ENCODE peak calls at places on chromosome 10, in nine cellular contexts. O, I, S, D, H, T, E, J and Y are unnamed samples.

GRCh38 chr10:87915406-87915805 is 52.0 kb downstream of the PTEN start:
- DNase-seq in O (no peak), I (no peak), S (no peak), D (no peak), H (peak), T (no peak), E (no peak), J (no peak), Y (no peak)

GRCh38 chr10:96225119-96225518 is 46.2 kb downstream of the BLNK start:
- DNase-seq in O (no peak), I (no peak), S (no peak), D (peak), H (no peak), T (no peak), E (no peak), J (no peak), Y (no peak)

GRCh38 chr10:127196227-127196954 is at the start of gene INSYN2A:
- DNase-seq in O (no peak), I (peak), S (no peak), D (peak), H (peak), T (no peak), E (no peak), J (no peak), Y (peak)

GRCh38 chr10:78408671-78409472 is 375.2 kb downstream of the RPS24 start:
- DNase-seq in O (no peak), I (peak), S (no peak), D (peak), H (peak), T (peak), E (no peak), J (no peak), Y (no peak)

GRCh38 chr10:119803264-119803663 is 69.4 kb downstream of the MCMBP start:
- DNase-seq in O (no peak), I (no peak), S (no peak), D (no peak), H (no peak), T (no peak), E (no peak), J (peak), Y (no peak)

GRCh38 chr10:64523065-64523759 is 1002.0 kb downstream of the REEP3 start:
- DNase-seq in O (no peak), I (no peak), S (no peak), D (no peak), H (no peak), T (no peak), E (no peak), J (no peak), Y (no peak)

GRCh38 chr10:58264780-58265179 is 2.9 kb downstream of the IPMK start:
- DNase-seq in O (no peak), I (no peak), S (no peak), D (no peak), H (no peak), T (no peak), E (no peak), J (no peak), Y (no peak)

GRCh38 chr10:79146611-79147130 is 77.9 kb downstream of the ZMIZ1 start:
- DNase-seq in O (no peak), I (peak), S (peak), D (peak), H (no peak), T (peak), E (no peak), J (no peak), Y (no peak)

GRCh38 chr10:12480440-12480839 is 131.1 kb downstream of the CAMK1D start:
- DNase-seq in O (no peak), I (no peak), S (no peak), D (no peak), H (no peak), T (no peak), E (no peak), J (no peak), Y (no peak)

GRCh38 chr10:127300868-127301321 is 104.5 kb upstream of the INSYN2A start:
- DNase-seq in O (no peak), I (peak), S (no peak), D (no peak), H (no peak), T (no peak), E (no peak), J (no peak), Y (peak)

GRCh38 chr10:60422809-60423208 is 33.1 kb upstream of the ANK3 start:
- DNase-seq in O (no peak), I (no peak), S (no peak), D (no peak), H (no peak), T (no peak), E (no peak), J (no peak), Y (no peak)

GRCh38 chr10:47400786-47401185 is 16.7 kb upstream of the ZNF488 start:
- DNase-seq in O (no peak), I (no peak), S (no peak), D (no peak), H (no peak), T (no peak), E (no peak), J (no peak), Y (no peak)

GRCh38 chr10:131762789-131763696 is 137.8 kb upstream of the PPP2R2D start:
- DNase-seq in O (no peak), I (no peak), S (no peak), D (no peak), H (no peak), T (no peak), E (no peak), J (no peak), Y (no peak)

GRCh38 chr10:15200626-15201025 is 32.1 kb upstream of the NMT2 start:
- DNase-seq in O (no peak), I (no peak), S (no peak), D (no peak), H (no peak), T (no peak), E (no peak), J (peak), Y (peak)

GRCh38 chr10:123274513-123275182 is 120.4 kb downstream of the BUB3 start:
- DNase-seq in O (no peak), I (no peak), S (no peak), D (no peak), H (peak), T (no peak), E (no peak), J (no peak), Y (no peak)

GRCh38 chr10:122939819-122940543 is 14.0 kb downstream of the C10orf88 start:
- DNase-seq in O (peak), I (no peak), S (no peak), D (no peak), H (no peak), T (no peak), E (no peak), J (peak), Y (no peak)

GRCh38 chr10:27446091-27446918 is 57.8 kb upstream of the RAB18 start:
- DNase-seq in O (peak), I (no peak), S (no peak), D (no peak), H (no peak), T (no peak), E (no peak), J (peak), Y (no peak)

GRCh38 chr10:70549962-70550845 is 52.3 kb downstream of the PRF1 start:
- DNase-seq in O (no peak), I (peak), S (peak), D (peak), H (peak), T (peak), E (peak), J (no peak), Y (peak)

GRCh38 chr10:97243836-97244235 is 48.6 kb downstream of the ARHGAP19 start:
- DNase-seq in O (no peak), I (no peak), S (no peak), D (no peak), H (no peak), T (no peak), E (no peak), J (no peak), Y (no peak)

GRCh38 chr10:43221419-43222293 is 45.2 kb downstream of the RASGEF1A start:
- DNase-seq in O (no peak), I (peak), S (peak), D (peak), H (peak), T (no peak), E (no peak), J (no peak), Y (no peak)

GRCh38 chr10:119466655-119467054 is 75.9 kb downstream of the RGS10 start:
- DNase-seq in O (no peak), I (no peak), S (peak), D (no peak), H (no peak), T (no peak), E (no peak), J (no peak), Y (peak)

GRCh38 chr10:80253266-80253962 is 36.0 kb downstream of the MAT1A start:
- DNase-seq in O (no peak), I (no peak), S (no peak), D (no peak), H (no peak), T (no peak), E (no peak), J (no peak), Y (no peak)

GRCh38 chr10:128568491-128568890 is 442.3 kb upstream of the MKI67 start:
- DNase-seq in O (no peak), I (no peak), S (no peak), D (no peak), H (no peak), T (no peak), E (no peak), J (no peak), Y (no peak)

GRCh38 chr10:27618036-27618615 is 114.0 kb downstream of the RAB18 start:
- DNase-seq in O (no peak), I (no peak), S (no peak), D (no peak), H (no peak), T (no peak), E (no peak), J (no peak), Y (no peak)

GRCh38 chr10:113987156-113987555 is 56.5 kb upstream of the ADRB1 start:
- DNase-seq in O (no peak), I (no peak), S (no peak), D (no peak), H (no peak), T (no peak), E (no peak), J (no peak), Y (no peak)

GRCh38 chr10:51321968-51322367 is 247.7 kb downstream of the PRKG1 start:
- DNase-seq in O (no peak), I (no peak), S (no peak), D (no peak), H (no peak), T (no peak), E (no peak), J (no peak), Y (no peak)

GRCh38 chr10:74754397-74754796 is 72.0 kb upstream of the KAT6B start:
- DNase-seq in O (no peak), I (no peak), S (no peak), D (no peak), H (no peak), T (no peak), E (no peak), J (no peak), Y (no peak)

GRCh38 chr10:96089670-96090462 is 40.2 kb upstream of the ZNF518A start:
- DNase-seq in O (peak), I (peak), S (peak), D (peak), H (peak), T (peak), E (peak), J (peak), Y (peak)

GRCh38 chr10:6721964-6722615 is 142.0 kb upstream of the PRKCQ start:
- DNase-seq in O (peak), I (no peak), S (no peak), D (no peak), H (no peak), T (no peak), E (no peak), J (peak), Y (peak)

GRCh38 chr10:114758331-114758730 is 63.2 kb upstream of the FHIP2A start:
- DNase-seq in O (no peak), I (no peak), S (no peak), D (no peak), H (no peak), T (no peak), E (no peak), J (no peak), Y (no peak)

GRCh38 chr10:79137404-79137803 is 68.6 kb downstream of the ZMIZ1 start:
- DNase-seq in O (no peak), I (no peak), S (no peak), D (no peak), H (no peak), T (no peak), E (no peak), J (no peak), Y (no peak)

GRCh38 chr10:61744469-61744868 is 81.7 kb downstream of the CABCOCO1 start:
- DNase-seq in O (no peak), I (no peak), S (no peak), D (no peak), H (peak), T (no peak), E (no peak), J (no peak), Y (no peak)
- TF ChIP-seq CTCF in O (no peak), I (no peak), S (no peak), D (no peak), H (no peak), T (no peak), E (no peak), J (no peak), Y (no peak)

DNA sequence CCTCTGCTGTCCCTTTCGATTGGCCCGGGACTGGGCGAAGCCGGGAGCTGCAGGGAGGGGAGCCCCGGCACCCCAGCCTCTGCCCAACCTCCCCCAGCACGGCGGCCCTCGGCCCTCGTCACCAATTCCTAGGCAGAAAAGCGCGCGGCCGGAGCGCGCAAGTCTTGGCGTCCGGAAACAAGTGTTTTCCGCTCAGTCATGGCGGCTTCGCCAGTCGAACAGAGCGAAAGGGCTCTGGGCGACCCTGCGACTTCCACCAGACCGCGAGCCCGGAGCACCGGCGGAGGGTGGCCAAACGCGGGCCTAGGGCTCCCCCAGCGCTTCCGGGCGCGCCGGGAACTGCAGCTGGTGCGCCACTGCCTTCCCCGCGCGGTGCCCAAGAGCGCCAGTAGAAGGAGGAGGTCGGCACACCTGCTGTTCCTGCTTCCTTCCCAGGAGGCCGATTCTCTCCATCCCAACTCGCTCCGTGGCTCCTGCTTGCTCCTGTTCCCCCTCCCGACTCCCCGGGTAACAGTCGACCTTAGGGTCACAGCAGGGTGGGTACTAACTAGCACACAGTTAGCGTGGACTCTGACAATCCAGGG is 729.9 kb downstream of the ZWINT start:
- DNase-seq in O (no peak), I (peak), S (peak), D (peak), H (peak), T (peak), E (no peak), J (no peak), Y (no peak)
- TF ChIP-seq CTCF in O (no peak), I (peak), S (peak), D (peak), H (peak), T (peak), E (no peak), J (peak), Y (no peak)

GRCh38 chr10:24344279-24344678 is 135.3 kb downstream of the KIAA1217 start:
- DNase-seq in O (peak), I (no peak), S (no peak), D (no peak), H (no peak), T (no peak), E (no peak), J (peak), Y (peak)
- TF ChIP-seq CTCF in O (no peak), I (no peak), S (no peak), D (no peak), H (no peak), T (no peak), E (no peak), J (no peak), Y (no peak)

GRCh38 chr10:30637881-30638467 is 8.4 kb upstream of the LYZL2 start:
- DNase-seq in O (peak), I (no peak), S (no peak), D (no peak), H (no peak), T (no peak), E (no peak), J (peak), Y (peak)
- TF ChIP-seq CTCF in O (no peak), I (no peak), S (no peak), D (no peak), H (no peak), T (no peak), E (no peak), J (no peak), Y (no peak)

GRCh38 chr10:50310560-50311174 is 59.4 kb upstream of the ASAH2 start:
- DNase-seq in O (no peak), I (peak), S (no peak), D (no peak), H (peak), T (no peak), E (no peak), J (no peak), Y (peak)
- TF ChIP-seq CTCF in O (no peak), I (peak), S (no peak), D (no peak), H (peak), T (peak), E (no peak), J (no peak), Y (no peak)

DNA sequence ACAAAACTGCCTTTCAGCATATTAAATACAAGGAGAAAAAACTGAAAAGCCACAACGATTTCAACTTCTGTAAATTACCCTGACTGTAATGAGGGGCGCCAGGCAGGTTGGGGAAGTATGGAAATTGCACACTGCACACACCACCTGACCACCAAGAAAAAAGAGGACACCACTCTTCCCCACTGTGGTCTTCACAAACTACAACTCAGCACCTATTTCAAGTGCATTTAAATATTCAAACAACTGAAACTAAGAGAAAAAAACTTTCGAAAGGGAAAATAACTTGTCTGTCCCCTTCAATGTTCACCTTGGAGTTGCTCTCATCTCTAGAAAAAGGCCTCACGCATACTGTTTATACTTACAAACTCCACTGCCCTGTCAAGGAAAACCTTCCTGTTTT is 1.5 kb downstream of the LARP4B start:
- DNase-seq in O (no peak), I (no peak), S (no peak), D (no peak), H (no peak), T (no peak), E (no peak), J (no peak), Y (no peak)
- TF ChIP-seq CTCF in O (no peak), I (no peak), S (no peak), D (no peak), H (no peak), T (no peak), E (no peak), J (no peak), Y (no peak)

GRCh38 chr10:85421421-85421820 is 945.2 kb downstream of the GRID1 start:
- DNase-seq in O (no peak), I (no peak), S (no peak), D (no peak), H (no peak), T (no peak), E (no peak), J (no peak), Y (no peak)
- TF ChIP-seq CTCF in O (no peak), I (no peak), S (no peak), D (no peak), H (no peak), T (no peak), E (no peak), J (no peak), Y (no peak)

DNA sequence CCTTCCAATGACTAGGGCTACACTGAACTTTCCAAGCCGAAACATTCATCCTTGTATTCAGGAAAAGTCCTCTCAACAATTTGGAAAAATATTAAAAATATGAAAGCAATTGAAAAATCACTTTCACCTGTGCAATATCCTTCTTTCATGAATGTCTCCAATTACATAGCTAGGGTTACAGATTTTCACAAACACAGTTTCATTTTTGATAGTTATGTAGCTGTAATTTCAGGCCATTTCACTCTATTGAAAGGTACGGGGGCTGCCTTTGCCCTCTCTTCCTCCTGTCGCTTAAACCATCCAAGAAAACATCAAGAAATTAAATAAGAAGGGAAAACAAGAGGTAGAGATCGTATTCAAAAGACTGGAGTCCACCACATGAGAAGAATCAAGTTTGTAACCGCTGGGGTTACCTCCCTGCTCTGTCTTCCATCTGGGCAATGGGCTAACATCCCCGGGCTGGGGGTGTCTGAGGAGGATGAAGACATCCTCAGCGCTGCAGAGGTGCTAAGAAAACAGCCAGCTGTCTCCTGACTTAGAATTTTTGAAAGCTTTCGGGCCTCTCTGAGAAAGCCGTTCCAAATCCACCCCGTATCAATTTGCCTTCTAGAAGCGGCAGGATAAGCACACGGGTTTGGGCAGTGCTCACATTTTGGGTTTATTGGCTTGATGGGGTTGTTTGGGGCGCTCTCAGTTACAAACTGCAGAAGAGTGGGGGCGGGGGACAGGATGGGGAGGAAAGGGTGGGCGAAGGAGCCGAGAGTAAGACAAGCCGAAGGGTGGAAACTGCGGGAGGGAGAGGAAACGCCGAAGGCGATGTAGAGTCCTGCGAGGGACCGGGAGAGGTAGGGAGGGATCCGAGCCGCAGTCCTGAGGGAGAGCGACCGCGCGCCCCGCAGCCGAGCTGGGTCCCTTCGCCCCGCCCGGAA is 24.3 kb upstream of the VAX1 start:
- DNase-seq in O (no peak), I (no peak), S (no peak), D (no peak), H (peak), T (no peak), E (no peak), J (no peak), Y (no peak)
- TF ChIP-seq CTCF in O (no peak), I (no peak), S (no peak), D (no peak), H (no peak), T (no peak), E (no peak), J (no peak), Y (no peak)

DNA sequence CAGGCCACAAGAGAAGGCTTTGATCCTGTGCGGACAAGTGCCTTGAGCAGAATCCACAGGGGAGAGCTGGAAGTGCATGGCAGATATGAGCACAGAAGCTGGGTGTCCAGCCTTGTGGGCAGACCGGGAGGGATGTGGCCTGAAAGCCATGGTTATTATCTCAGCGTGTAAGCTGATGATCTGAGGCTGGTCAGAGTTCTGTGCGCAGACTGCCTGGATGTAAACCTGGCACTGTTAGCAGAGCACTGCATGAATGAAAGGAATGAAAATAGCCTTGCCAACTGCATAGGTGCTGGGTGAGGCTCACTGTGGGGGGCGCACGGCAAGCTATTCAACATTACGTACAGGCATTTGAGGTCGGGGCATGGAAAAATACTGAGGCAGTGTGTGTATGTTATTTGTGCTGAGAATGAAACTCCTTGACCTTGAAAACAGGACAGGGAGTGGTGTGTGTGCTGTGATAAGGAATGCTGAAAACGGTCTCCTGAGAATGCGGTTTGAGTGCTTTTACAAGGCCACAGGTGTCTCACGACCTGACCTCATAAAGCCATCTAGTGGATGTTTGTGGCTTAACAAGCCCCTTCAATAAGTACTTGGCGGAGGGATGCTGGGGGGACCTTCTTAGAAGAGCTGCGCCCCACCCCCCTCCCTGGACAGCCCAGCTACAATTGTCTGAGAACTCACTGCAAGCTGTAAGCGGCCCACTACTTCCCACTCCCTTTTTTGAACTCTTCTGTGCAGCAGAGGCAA is 18.7 kb downstream of the AKR1C1 start:
- DNase-seq in O (no peak), I (peak), S (no peak), D (no peak), H (peak), T (peak), E (no peak), J (no peak), Y (peak)
- TF ChIP-seq CTCF in O (peak), I (peak), S (peak), D (peak), H (peak), T (peak), E (peak), J (peak), Y (peak)